ENCODE peak calls at places on chromosome 18, in seven cellular contexts. L is upper lobe of right lung, Y is BJ, F is retinal pigment epithelial cell, V is GM06990, N is epithelial cell of esophagus, Q is choroid plexus epithelial cell. O is an unnamed sample.

GRCh38 chr18:79853993-79854364 is 56.2 kb downstream of the KCNG2 start:
- DNase-seq in L (no peak), N (no peak), Y (no peak), V (no peak), Q (no peak), F (no peak), O (no peak)

GRCh38 chr18:58893388-58894099 is 28.9 kb downstream of the ZNF532 start:
- DNase-seq in Q (no peak), N (peak), V (no peak), L (no peak), Y (no peak), F (no peak), O (no peak)

GRCh38 chr18:57811477-57812125 is 8.5 kb upstream of the ATP8B1 start:
- DNase-seq in Y (no peak), Q (no peak), F (no peak), N (no peak), V (no peak), L (no peak), O (no peak)

GRCh38 chr18:2906522-2907458 is 60.0 kb downstream of the EMILIN2 start:
- DNase-seq in V (peak), F (no peak), L (peak), N (no peak), Q (no peak), Y (no peak), O (no peak)

GRCh38 chr18:54192900-54193299 is 31.6 kb downstream of the MBD2 start:
- DNase-seq in N (peak), Y (no peak), F (no peak), L (no peak), V (no peak), Q (no peak), O (no peak)

GRCh38 chr18:46071894-46072867 is at the start of gene PSTPIP2:
- DNase-seq in Y (no peak), Q (peak), V (peak), N (peak), L (peak), F (no peak), O (no peak)

GRCh38 chr18:51731070-51731469 is 533.6 kb upstream of the MEX3C start:
- DNase-seq in Q (no peak), V (no peak), N (no peak), L (no peak), F (no peak), Y (no peak), O (no peak)

GRCh38 chr18:50924372-50924771 is 43.5 kb upstream of the ELAC1 start:
- DNase-seq in Q (peak), Y (no peak), N (no peak), V (no peak), F (no peak), L (no peak), O (no peak)

GRCh38 chr18:25289040-25289631 is 62.8 kb downstream of the ZNF521 start:
- DNase-seq in L (no peak), F (peak), V (no peak), Q (peak), N (peak), Y (peak), O (peak)

GRCh38 chr18:24319757-24320156 is 77.9 kb downstream of the OSBPL1A start:
- DNase-seq in V (no peak), Q (no peak), Y (no peak), F (peak), L (no peak), N (no peak), O (no peak)

GRCh38 chr18:43116699-43117294 is 1.3 kb upstream of the RIT2 start:
- DNase-seq in F (no peak), Q (no peak), Y (no peak), V (no peak), N (no peak), L (no peak), O (no peak)

GRCh38 chr18:59359576-59359952 is 499 bp upstream of the LMAN1 start:
- DNase-seq in F (no peak), N (no peak), Q (no peak), V (no peak), Y (no peak), L (no peak), O (no peak)

GRCh38 chr18:30971338-30971956 is 71.1 kb downstream of the DSC3 start:
- DNase-seq in N (peak), L (no peak), V (peak), Q (peak), Y (no peak), F (no peak), O (no peak)

GRCh38 chr18:23723121-23723520 is 33.9 kb downstream of the LAMA3 start:
- DNase-seq in Y (peak), N (no peak), Q (no peak), F (no peak), V (no peak), L (no peak), O (no peak)

GRCh38 chr18:50158866-50159653 is 35.9 kb downstream of the MYO5B start:
- DNase-seq in Q (no peak), N (peak), Y (no peak), L (no peak), F (no peak), V (no peak), O (no peak)

GRCh38 chr18:44409524-44409923 is 271.2 kb upstream of the SETBP1 start:
- DNase-seq in L (no peak), F (no peak), V (no peak), Q (no peak), Y (no peak), N (peak), O (no peak)

GRCh38 chr18:79918089-79919011 is 33.1 kb downstream of the SLC66A2 start:
- DNase-seq in L (peak), N (no peak), Q (no peak), V (no peak), Y (no peak), F (no peak), O (no peak)

GRCh38 chr18:6109743-6110142 is 214.4 kb upstream of the TMEM200C start:
- DNase-seq in Q (no peak), F (no peak), L (no peak), Y (no peak), V (no peak), N (no peak), O (no peak)

GRCh38 chr18:60358516-60358915 is 14.1 kb downstream of the MC4R start:
- DNase-seq in Q (peak), F (peak), Y (no peak), V (no peak), L (no peak), N (peak), O (no peak)

GRCh38 chr18:1526996-1527395 is 622.3 kb downstream of the ADCYAP1 start:
- DNase-seq in N (no peak), L (no peak), Q (peak), Y (no peak), V (no peak), F (no peak), O (no peak)

GRCh38 chr18:73683618-73684238 is 463.9 kb downstream of the FBXO15 start:
- DNase-seq in Q (no peak), F (no peak), Y (no peak), V (no peak), N (peak), L (no peak), O (no peak)

GRCh38 chr18:63831080-63831788 is 56.0 kb downstream of the SERPINB7 start:
- DNase-seq in V (peak), L (no peak), Y (peak), F (no peak), Q (peak), N (peak), O (no peak)

GRCh38 chr18:77124452-77124922 is 8.1 kb downstream of the MBP start:
- DNase-seq in L (no peak), Q (no peak), Y (no peak), N (no peak), F (no peak), V (peak), O (no peak)
- H3K4me3 ChIP-seq in L (no peak), Q (no peak), Y (no peak), N (no peak), F (no peak), V (peak), O (no peak)

DNA sequence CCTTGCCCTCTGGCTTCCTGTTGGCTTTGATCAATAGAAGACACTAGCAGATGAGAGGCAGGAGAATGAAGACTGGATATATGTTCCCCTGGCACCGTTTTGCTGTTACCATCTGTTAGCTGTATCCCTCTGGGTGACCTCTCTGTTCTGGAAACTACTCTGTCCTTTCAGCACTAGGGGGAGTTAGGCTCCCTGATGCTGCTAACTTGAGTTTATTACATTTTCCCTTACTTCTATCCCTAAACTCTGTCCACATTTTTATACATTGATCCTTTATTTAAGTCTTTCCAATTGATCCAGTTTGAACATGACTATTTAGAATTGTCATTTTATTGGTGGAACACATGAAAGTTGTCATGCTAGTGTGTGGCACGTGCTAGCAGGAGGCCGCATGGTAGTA is 1014.3 kb upstream of the CDH2 start:
- DNase-seq in V (no peak), Y (no peak), N (peak), Q (peak), L (no peak), F (no peak), O (no peak)
- TF ChIP-seq CTCF in V (no peak), Y (peak), N (peak), Q (peak), L (no peak), F (peak), O (peak)

GRCh38 chr18:11996190-11996754 is 15.0 kb downstream of the IMPA2 start:
- DNase-seq in N (no peak), L (no peak), F (no peak), Y (no peak), V (no peak), Q (no peak), O (no peak)
- H3K4me3 ChIP-seq in N (no peak), L (no peak), F (no peak), Y (no peak), V (no peak), Q (no peak), O (no peak)

DNA sequence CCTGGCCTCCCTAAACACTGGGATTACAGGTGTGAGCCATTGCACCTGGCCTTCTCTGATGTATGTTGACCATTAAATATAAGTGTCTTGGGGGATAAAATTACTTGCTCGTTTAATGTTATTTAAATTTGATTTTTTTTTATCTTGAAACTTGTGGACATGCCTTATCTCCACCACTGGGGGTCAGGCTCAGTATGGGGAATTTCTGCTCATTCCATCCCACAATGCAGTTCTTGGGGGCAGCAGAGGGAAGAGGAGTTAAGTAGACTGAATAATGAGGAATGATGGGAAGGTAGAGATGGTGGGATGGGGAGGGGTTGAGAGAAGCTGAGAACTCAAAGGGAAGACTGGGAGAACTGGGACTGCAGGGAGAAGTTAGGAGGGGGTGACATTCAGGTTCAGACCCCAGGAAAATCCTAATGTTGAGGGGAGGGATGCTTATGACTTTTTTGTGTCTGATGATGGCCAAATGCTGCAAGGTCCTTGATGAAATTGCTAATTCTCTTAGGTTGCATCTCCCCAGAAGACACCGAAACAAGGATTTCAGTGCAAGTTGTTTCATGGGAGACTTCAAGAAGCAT is 174.2 kb downstream of the MIB1 start:
- DNase-seq in V (no peak), L (no peak), F (peak), N (peak), Q (peak), Y (no peak), O (no peak)
- TF ChIP-seq CTCF in V (peak), L (peak), F (peak), N (peak), Q (peak), Y (peak), O (peak)